ENCODE peak calls at places on chromosomes 4 and X, in nine cellular contexts. T is T-cell; L is HTR-8/SVneo; J is stimulated activated CD4-positive, alpha-beta T cell treated with anti-CD3 and anti-CD28 coated beads, Interleukin-1b, Interleukin-23, amount 100 ng/mL, for 1 hour; S is fibroblast of villous mesenchyme; K is germinal center; D is NCI-H1105 treated with DMSO at 0.1 percent for 48 hours; Y is fibroblast of pulmonary artery; A is WTC11. E is an unnamed sample.

GRCh38 chrX:82591421-82591820 is 916.7 kb upstream of the POU3F4 start:
- DNase-seq in Y (no peak), J (no peak), S (no peak), T (no peak), L (no peak), D (no peak), A (no peak), K (no peak), E (no peak)

GRCh38 chrX:108224218-108224617 is 132.6 kb downstream of the ATG4A start:
- DNase-seq in J (no peak), S (no peak), A (no peak), Y (no peak), K (no peak), D (no peak), L (no peak), T (no peak), E (no peak)

GRCh38 chr4:52250124-52250523 is 199.0 kb downstream of the SPATA18 start:
- DNase-seq in L (no peak), T (no peak), S (no peak), J (no peak), Y (peak; percentile 6), A (no peak), K (no peak), D (no peak), E (no peak)

GRCh38 chr4:8245879-8246833 is 23.4 kb upstream of the HTRA3 start:
- DNase-seq in A (no peak), Y (no peak), J (no peak), S (no peak), T (no peak), L (no peak), K (no peak), D (no peak), E (no peak)

GRCh38 chr4:37970702-37971101 is 10.5 kb downstream of the PTTG2 start:
- DNase-seq in L (no peak), Y (peak; percentile 44), J (no peak), S (no peak), K (peak; percentile 78), D (no peak), T (peak; percentile 49), A (peak; percentile 38), E (peak; percentile 85)

GRCh38 chr4:78145005-78145404 is 87.9 kb downstream of the FRAS1 start:
- DNase-seq in A (no peak), K (no peak), J (no peak), D (no peak), S (no peak), T (no peak), L (no peak), Y (no peak), E (no peak)

GRCh38 chr4:23237771-23238170 is 545.0 kb downstream of the GBA3 start:
- DNase-seq in D (no peak), A (no peak), K (no peak), T (no peak), J (no peak), S (no peak), L (no peak), Y (peak; percentile 23), E (no peak)

GRCh38 chrX:48598645-48599044 is 1.4 kb downstream of the WDR13 start:
- DNase-seq in A (no peak), J (no peak), Y (no peak), L (no peak), T (no peak), S (no peak), D (no peak), K (no peak), E (no peak)

GRCh38 chr4:173917255-173917960 is 366.1 kb downstream of the FBXO8 start:
- DNase-seq in S (peak; percentile 55), J (no peak), D (no peak), K (no peak), A (no peak), T (no peak), L (no peak), Y (peak; percentile 76), E (no peak)

GRCh38 chr4:85825937-85826678 is 351.2 kb downstream of the ARHGAP24 start:
- DNase-seq in T (no peak), A (peak; percentile 34), J (no peak), S (peak; percentile 71), L (peak; percentile 25), D (peak; percentile 20), Y (peak; percentile 45), K (no peak), E (peak; percentile 41)

GRCh38 chrX:56726609-56727008 is 2.4 kb upstream of the NBDY start:
- DNase-seq in J (no peak), L (no peak), Y (peak; percentile 70), T (peak; percentile 15), D (peak; percentile 53), A (no peak), S (peak; percentile 51), K (no peak), E (no peak)

GRCh38 chrX:68989865-68990606 is 161.2 kb downstream of the EFNB1 start:
- DNase-seq in T (no peak), L (no peak), K (no peak), A (peak; percentile 72), Y (peak; percentile 84), S (peak; percentile 77), J (no peak), D (no peak), E (no peak)

GRCh38 chrX:13180807-13181206 is 136.4 kb upstream of the FAM9C start:
- DNase-seq in Y (peak; percentile 82), J (no peak), A (no peak), L (peak; percentile 26), D (no peak), K (no peak), S (peak; percentile 42), T (no peak), E (no peak)

GRCh38 chr4:168981460-168981859 is 28.6 kb downstream of the CBR4 start:
- DNase-seq in D (no peak), Y (peak; percentile 43), S (peak; percentile 3), L (no peak), T (no peak), J (no peak), A (no peak), K (no peak), E (no peak)

GRCh38 chrX:132093239-132093860 is 34.5 kb downstream of the FRMD7 start:
- DNase-seq in A (no peak), Y (no peak), T (no peak), L (no peak), D (no peak), S (no peak), K (no peak), J (no peak), E (no peak)

GRCh38 chr4:173259310-173259709 is 74.8 kb downstream of the HMGB2 start:
- DNase-seq in Y (no peak), A (no peak), K (no peak), S (no peak), L (no peak), D (no peak), T (no peak), J (no peak), E (no peak)

GRCh38 chr4:117164338-117164737 is 79.0 kb upstream of the TRAM1L1 start:
- DNase-seq in D (no peak), S (no peak), K (no peak), T (no peak), Y (no peak), J (no peak), A (no peak), L (no peak), E (no peak)

GRCh38 chr4:72302981-72303704 is 265.9 kb downstream of the ADAMTS3 start:
- DNase-seq in J (peak; percentile 2), K (peak; percentile 17), T (peak; percentile 5), L (peak; percentile 7), Y (peak; percentile 56), D (no peak), A (peak; percentile 58), S (peak; percentile 45), E (no peak)